ENCODE peak calls at places on chromosomes 6 and 20, in five cellular contexts. C is NCI-H2081, L is NCI-H524 treated with DMSO at 0.1 percent for 48 hours, E is adipocyte, B is pancreas. R is an unnamed sample.

GRCh38 chr6:109867009-109867969 is 110.8 kb upstream of the GPR6 start:
- DNase-seq in L (no peak), B (peak), C (no peak), E (peak), R (peak)

GRCh38 chr6:140697585-140697984 is 1323.1 kb upstream of the CITED2 start:
- DNase-seq in L (no peak), B (no peak), C (peak), E (no peak), R (no peak)

GRCh38 chr6:56719310-56719709 is 76.6 kb upstream of the DST start:
- DNase-seq in E (no peak), C (no peak), L (no peak), B (no peak), R (no peak)

GRCh38 chr6:163984446-163984936 is 570.0 kb downstream of the QKI start:
- DNase-seq in E (no peak), B (no peak), L (no peak), C (no peak), R (no peak)

GRCh38 chr6:166929534-166930189 is 26.7 kb downstream of the RNASET2 start:
- DNase-seq in E (no peak), L (no peak), C (no peak), B (no peak), R (no peak)

GRCh38 chr6:158737710-158738615 is 81.2 kb downstream of the EZR start:
- DNase-seq in L (no peak), B (no peak), C (no peak), E (peak), R (no peak)

GRCh38 chr6:17336425-17336824 is 55.3 kb downstream of the RBM24 start:
- DNase-seq in C (no peak), E (peak), B (no peak), L (no peak), R (no peak)

GRCh38 chr20:1887321-1887720 is 7.9 kb upstream of the SIRPA start:
- DNase-seq in B (no peak), L (no peak), E (no peak), C (no peak), R (no peak)

GRCh38 chr20:25399038-25399430 is 8.4 kb upstream of the ABHD12 start:
- DNase-seq in B (no peak), L (peak), C (peak), E (peak), R (peak)

GRCh38 chr6:149176971-149177667 is 140.4 kb upstream of the TAB2 start:
- DNase-seq in E (no peak), B (peak), L (no peak), C (peak), R (peak)

GRCh38 chr6:3327403-3327802 is 68.7 kb downstream of the PSMG4 start:
- DNase-seq in B (no peak), C (no peak), L (no peak), E (no peak), R (no peak)

GRCh38 chr6:136324981-136325380 is 35.3 kb upstream of the BCLAF1 start:
- DNase-seq in L (no peak), E (no peak), C (no peak), B (no peak), R (peak)

GRCh38 chr20:61026173-61026572 is 225.9 kb upstream of the CDH4 start:
- DNase-seq in E (no peak), L (no peak), B (no peak), C (no peak), R (no peak)

GRCh38 chr6:161265975-161266374 is 7.9 kb downstream of the AGPAT4 start:
- DNase-seq in B (no peak), L (no peak), C (no peak), E (no peak), R (no peak)

GRCh38 chr6:140346461-140346860 is 972.0 kb upstream of the CITED2 start:
- DNase-seq in E (peak), B (no peak), C (no peak), L (no peak), R (no peak)

GRCh38 chr6:44074383-44075136 is 52.7 kb downstream of the MRPL14 start:
- DNase-seq in C (no peak), L (no peak), E (peak), B (peak), R (no peak)

GRCh38 chr20:52682271-52682670 is 289.9 kb upstream of the TSHZ2 start:
- DNase-seq in B (no peak), C (no peak), L (no peak), E (no peak), R (peak)

GRCh38 chr6:1285589-1286340 is 26.1 kb upstream of the FOXQ1 start:
- DNase-seq in C (no peak), B (no peak), E (peak), L (no peak), R (no peak)

GRCh38 chr20:52515877-52516276 is 324.3 kb upstream of the ZFP64 start:
- DNase-seq in E (no peak), B (no peak), C (no peak), L (no peak), R (no peak)

GRCh38 chr20:58472273-58473018 is 42.8 kb downstream of the APCDD1L start:
- DNase-seq in B (no peak), C (no peak), L (no peak), E (no peak), R (no peak)

R was measured in NCI-H774.